ENCODE peak calls at places on chromosomes 13 and 19, in eight cellular contexts. D, T, O, G, W, P, L and R are unnamed samples.

GRCh38 chr19:31286491-31286890 is 62.7 kb downstream of the TSHZ3 start:
- DNase-seq in D (no peak), T (no peak), O (no peak), G (no peak), W (no peak), P (no peak), L (no peak), R (no peak)

GRCh38 chr19:46218160-46218559 is 11.4 kb upstream of the IGFL1 start:
- DNase-seq in D (no peak), T (no peak), O (no peak), G (no peak), W (no peak), P (peak; percentile 15), L (peak; percentile 54), R (peak; percentile 46)

GRCh38 chr13:85508683-85509329 is 290.4 kb downstream of the SLITRK6 start:
- DNase-seq in D (no peak), T (no peak), O (no peak), G (no peak), W (no peak), P (no peak), L (no peak), R (no peak)

GRCh38 chr13:102905905-102906304 is 60.1 kb downstream of the ERCC5 start:
- DNase-seq in D (no peak), T (no peak), O (no peak), G (no peak), W (no peak), P (no peak), L (no peak), R (no peak)

GRCh38 chr13:100694722-100695644 is 20.4 kb upstream of the TMTC4 start:
- DNase-seq in D (peak; percentile 80), T (no peak), O (no peak), G (peak; percentile 13), W (no peak), P (no peak), L (peak; percentile 18), R (peak; percentile 58)

GRCh38 chr19:11067356-11068113 is 21.7 kb upstream of the LDLR start:
- DNase-seq in D (no peak), T (no peak), O (no peak), G (no peak), W (no peak), P (no peak), L (peak; percentile 27), R (peak; percentile 12)

GRCh38 chr13:60329221-60329983 is 67.6 kb upstream of the TDRD3 start:
- DNase-seq in D (peak; percentile 5), T (no peak), O (no peak), G (no peak), W (no peak), P (no peak), L (no peak), R (peak; percentile 37)

GRCh38 chr13:40340368-40341085 is 325.9 kb downstream of the FOXO1 start:
- DNase-seq in D (no peak), T (no peak), O (no peak), G (no peak), W (no peak), P (no peak), L (no peak), R (peak; percentile 72)

GRCh38 chr13:108609353-108609752 is 20.1 kb upstream of the MYO16 start:
- DNase-seq in D (peak; percentile 35), T (no peak), O (no peak), G (no peak), W (no peak), P (no peak), L (peak; percentile 25), R (peak; percentile 4)